ENCODE peak calls at places on chromosomes 1 and 21, in four cellular contexts. One of them, this sample, is unnamed.

GRCh38 chr1:173134029-173134428 is 73.1 kb downstream of the TNFSF4 start:
- DNase-seq in hepatic stellate cell: no peak
- DNase-seq in DMS153: no peak
- DNase-seq in T-helper 2 cell: no peak
- DNase-seq in this sample: no peak

GRCh38 chr1:30668546-30669327 is 54.6 kb downstream of the MATN1 start:
- DNase-seq in DMS153: no peak
- DNase-seq in hepatic stellate cell: no peak
- DNase-seq in T-helper 2 cell: no peak
- DNase-seq in this sample: no peak

GRCh38 chr21:34956416-34957316 is 92.4 kb downstream of the RUNX1 start:
- DNase-seq in hepatic stellate cell: no peak
- DNase-seq in DMS153: no peak
- DNase-seq in T-helper 2 cell: no peak
- DNase-seq in this sample: no peak

GRCh38 chr1:108017698-108018097 is 52.7 kb upstream of the VAV3 start:
- DNase-seq in DMS153: no peak
- DNase-seq in hepatic stellate cell: no peak
- DNase-seq in T-helper 2 cell: no peak
- DNase-seq in this sample: no peak

GRCh38 chr1:18885311-18886002 is 16.9 kb downstream of the ALDH4A1 start:
- DNase-seq in T-helper 2 cell: no peak
- DNase-seq in hepatic stellate cell: no peak
- DNase-seq in DMS153: no peak
- DNase-seq in this sample: no peak

GRCh38 chr1:202586018-202586821 is 124.0 kb downstream of the SYT2 start:
- DNase-seq in DMS153: peak
- DNase-seq in hepatic stellate cell: no peak
- DNase-seq in T-helper 2 cell: no peak
- DNase-seq in this sample: no peak

GRCh38 chr1:235013512-235013911 is 115.1 kb downstream of the TOMM20 start:
- DNase-seq in hepatic stellate cell: no peak
- DNase-seq in T-helper 2 cell: no peak
- DNase-seq in DMS153: no peak
- DNase-seq in this sample: no peak

GRCh38 chr1:116733466-116734108 is 20.6 kb upstream of the CD2 start:
- DNase-seq in hepatic stellate cell: no peak
- DNase-seq in DMS153: no peak
- DNase-seq in T-helper 2 cell: no peak
- DNase-seq in this sample: no peak

GRCh38 chr1:181894439-181894859 is 167.1 kb downstream of the ZNF648 start:
- DNase-seq in DMS153: no peak
- DNase-seq in hepatic stellate cell: no peak
- DNase-seq in T-helper 2 cell: no peak
- DNase-seq in this sample: no peak

GRCh38 chr1:32468791-32469190 is 3.9 kb downstream of the ZBTB8B start:
- DNase-seq in T-helper 2 cell: no peak
- DNase-seq in DMS153: no peak
- DNase-seq in hepatic stellate cell: no peak
- DNase-seq in this sample: no peak

GRCh38 chr1:56139786-56140185 is 439.6 kb downstream of the PLPP3 start:
- DNase-seq in hepatic stellate cell: no peak
- DNase-seq in T-helper 2 cell: no peak
- DNase-seq in DMS153: no peak
- DNase-seq in this sample: no peak

GRCh38 chr1:111963985-111964738 is 25.3 kb downstream of the KCND3 start:
- DNase-seq in T-helper 2 cell: no peak
- DNase-seq in DMS153: no peak
- DNase-seq in hepatic stellate cell: no peak
- DNase-seq in this sample: no peak

GRCh38 chr1:241972703-241973375 is 15.3 kb downstream of the BECN2 start:
- DNase-seq in DMS153: no peak
- DNase-seq in T-helper 2 cell: no peak
- DNase-seq in hepatic stellate cell: no peak
- DNase-seq in this sample: no peak

GRCh38 chr1:206905295-206906164 is 8.3 kb downstream of the IL24 start:
- DNase-seq in T-helper 2 cell: no peak
- DNase-seq in hepatic stellate cell: peak
- DNase-seq in DMS153: no peak
- DNase-seq in this sample: no peak

GRCh38 chr1:9912264-9912936 is 2.3 kb upstream of the CTNNBIP1 start:
- DNase-seq in T-helper 2 cell: no peak
- DNase-seq in hepatic stellate cell: no peak
- DNase-seq in DMS153: no peak
- DNase-seq in this sample: no peak

This sample was measured in T-helper 17 cell.